ENCODE peak calls at places on chromosomes 1 and 21, in seven cellular contexts. One of them, this sample, is unnamed.

GRCh38 chr21:44427241-44428120 is 27.8 kb upstream of the LRRC3 start:
- DNase-seq in AG09309: no peak
- DNase-seq in upper lobe of left lung: peak
- DNase-seq in A549: no peak
- DNase-seq in neural crest cell: no peak
- DNase-seq in pancreas: peak
- DNase-seq in heart left ventricle: no peak
- DNase-seq in this sample: no peak

GRCh38 chr21:45318146-45318555 is 30.5 kb upstream of the POFUT2 start:
- DNase-seq in neural crest cell: no peak
- DNase-seq in AG09309: no peak
- DNase-seq in A549: no peak
- DNase-seq in pancreas: peak
- DNase-seq in heart left ventricle: no peak
- DNase-seq in upper lobe of left lung: no peak
- DNase-seq in this sample: no peak

GRCh38 chr1:26459573-26460031 is 12.6 kb upstream of the HMGN2 start:
- DNase-seq in AG09309: no peak
- DNase-seq in heart left ventricle: peak
- DNase-seq in pancreas: no peak
- DNase-seq in A549: no peak
- DNase-seq in upper lobe of left lung: no peak
- DNase-seq in neural crest cell: no peak
- DNase-seq in this sample: no peak

GRCh38 chr1:29671957-29672356 is 435.6 kb downstream of the PTPRU start:
- DNase-seq in neural crest cell: no peak
- DNase-seq in A549: no peak
- DNase-seq in pancreas: no peak
- DNase-seq in heart left ventricle: no peak
- DNase-seq in upper lobe of left lung: peak
- DNase-seq in AG09309: no peak
- DNase-seq in this sample: no peak

GRCh38 chr1:211259596-211260126 is 495 bp downstream of the RCOR3 start:
- DNase-seq in neural crest cell: no peak
- DNase-seq in upper lobe of left lung: peak
- DNase-seq in AG09309: no peak
- DNase-seq in A549: peak
- DNase-seq in pancreas: peak
- DNase-seq in heart left ventricle: peak
- DNase-seq in this sample: no peak

GRCh38 chr1:58932820-58933598 is 149.2 kb upstream of the JUN start:
- DNase-seq in AG09309: peak
- DNase-seq in heart left ventricle: no peak
- DNase-seq in neural crest cell: no peak
- DNase-seq in pancreas: peak
- DNase-seq in upper lobe of left lung: peak
- DNase-seq in A549: peak
- DNase-seq in this sample: no peak

GRCh38 chr1:110778821-110779220 is 94.1 kb upstream of the CD53 start:
- DNase-seq in neural crest cell: no peak
- DNase-seq in pancreas: no peak
- DNase-seq in upper lobe of left lung: no peak
- DNase-seq in AG09309: no peak
- DNase-seq in heart left ventricle: no peak
- DNase-seq in A549: no peak
- DNase-seq in this sample: no peak

GRCh38 chr1:165408518-165408917 is 36.4 kb downstream of the RXRG start:
- DNase-seq in heart left ventricle: peak
- DNase-seq in AG09309: no peak
- DNase-seq in pancreas: no peak
- DNase-seq in neural crest cell: peak
- DNase-seq in upper lobe of left lung: peak
- DNase-seq in A549: peak
- DNase-seq in this sample: no peak

GRCh38 chr1:241460098-241460873 is 59.3 kb downstream of the FH start:
- DNase-seq in AG09309: no peak
- DNase-seq in upper lobe of left lung: no peak
- DNase-seq in neural crest cell: no peak
- DNase-seq in pancreas: no peak
- DNase-seq in A549: no peak
- DNase-seq in heart left ventricle: no peak
- DNase-seq in this sample: no peak

GRCh38 chr21:46634966-46635323 is 529 bp upstream of the PRMT2 start:
- DNase-seq in A549: peak
- DNase-seq in heart left ventricle: peak
- DNase-seq in AG09309: peak
- DNase-seq in upper lobe of left lung: peak
- DNase-seq in neural crest cell: no peak
- DNase-seq in pancreas: peak
- DNase-seq in this sample: no peak

GRCh38 chr1:37420461-37420860 is 53.9 kb upstream of the ZC3H12A start:
- DNase-seq in AG09309: no peak
- DNase-seq in upper lobe of left lung: no peak
- DNase-seq in pancreas: no peak
- DNase-seq in neural crest cell: no peak
- DNase-seq in A549: no peak
- DNase-seq in heart left ventricle: no peak
- DNase-seq in this sample: no peak

GRCh38 chr1:66929999-66930822 is 5.4 kb downstream of the MIER1 start:
- DNase-seq in A549: peak
- DNase-seq in upper lobe of left lung: peak
- DNase-seq in AG09309: peak
- DNase-seq in pancreas: peak
- DNase-seq in heart left ventricle: peak
- DNase-seq in neural crest cell: peak
- DNase-seq in this sample: peak
- TF ChIP-seq CTCF in A549: no peak
- TF ChIP-seq CTCF in upper lobe of left lung: peak
- TF ChIP-seq CTCF in AG09309: peak
- TF ChIP-seq CTCF in pancreas: peak
- TF ChIP-seq CTCF in heart left ventricle: peak
- TF ChIP-seq CTCF in neural crest cell: peak
- TF ChIP-seq CTCF in this sample: no peak

GRCh38 chr1:98054367-98054701 is 133.5 kb upstream of the DPYD start:
- DNase-seq in pancreas: no peak
- DNase-seq in neural crest cell: no peak
- DNase-seq in A549: no peak
- DNase-seq in AG09309: no peak
- DNase-seq in upper lobe of left lung: no peak
- DNase-seq in heart left ventricle: no peak
- DNase-seq in this sample: no peak
- TF ChIP-seq CTCF in pancreas: no peak
- TF ChIP-seq CTCF in neural crest cell: no peak
- TF ChIP-seq CTCF in A549: no peak
- TF ChIP-seq CTCF in AG09309: no peak
- TF ChIP-seq CTCF in upper lobe of left lung: no peak
- TF ChIP-seq CTCF in heart left ventricle: peak
- TF ChIP-seq CTCF in this sample: peak

DNA sequence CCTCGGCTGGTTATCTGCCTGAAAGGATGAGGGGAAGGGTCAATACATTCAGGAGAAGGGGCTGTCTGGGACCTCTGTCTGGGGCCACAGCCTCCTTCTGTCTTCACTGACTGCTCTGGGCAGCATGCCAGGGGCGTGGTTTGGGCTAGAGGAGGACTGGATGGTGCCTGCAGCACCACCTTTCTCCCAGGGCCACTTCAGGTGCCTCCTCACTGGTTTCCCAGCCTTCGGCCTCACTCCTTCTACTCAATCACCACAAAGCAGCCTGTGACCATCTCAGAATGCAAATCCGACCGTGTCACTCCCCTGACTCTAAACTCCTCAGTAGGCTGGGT is 49.9 kb upstream of the ECE1 start:
- DNase-seq in AG09309: no peak
- DNase-seq in neural crest cell: no peak
- DNase-seq in pancreas: peak
- DNase-seq in upper lobe of left lung: peak
- DNase-seq in heart left ventricle: no peak
- DNase-seq in A549: no peak
- DNase-seq in this sample: no peak
- TF ChIP-seq CTCF in AG09309: no peak
- TF ChIP-seq CTCF in neural crest cell: no peak
- TF ChIP-seq CTCF in pancreas: no peak
- TF ChIP-seq CTCF in upper lobe of left lung: no peak
- TF ChIP-seq CTCF in heart left ventricle: no peak
- TF ChIP-seq CTCF in A549: no peak
- TF ChIP-seq CTCF in this sample: no peak

DNA sequence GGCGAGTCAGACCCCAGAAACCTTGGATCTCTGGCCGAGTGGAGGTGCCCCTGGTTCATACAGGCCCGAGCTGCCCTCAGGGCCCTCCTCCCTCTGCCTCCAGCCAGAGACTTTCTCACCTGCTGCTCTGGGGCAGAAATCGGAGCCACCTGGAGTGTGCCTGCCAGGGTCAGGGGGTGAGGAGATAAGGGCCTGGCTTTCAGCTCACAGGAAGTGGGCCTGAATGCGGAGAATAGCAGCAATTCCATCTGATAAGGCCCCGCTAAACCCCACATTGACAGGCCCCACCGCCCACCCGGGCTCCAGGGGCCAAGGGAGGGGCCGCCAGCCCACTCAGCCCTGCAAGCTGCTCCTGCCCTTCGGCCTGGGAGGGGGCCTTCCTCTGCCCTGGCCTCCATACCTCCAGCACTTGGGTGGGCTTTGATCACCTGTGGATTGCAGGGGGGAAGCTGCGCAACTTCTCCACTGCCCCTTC is 123.7 kb upstream of the ARHGEF16 start:
- DNase-seq in heart left ventricle: no peak
- DNase-seq in neural crest cell: no peak
- DNase-seq in pancreas: no peak
- DNase-seq in upper lobe of left lung: no peak
- DNase-seq in AG09309: no peak
- DNase-seq in A549: no peak
- DNase-seq in this sample: no peak
- TF ChIP-seq CTCF in heart left ventricle: no peak
- TF ChIP-seq CTCF in neural crest cell: no peak
- TF ChIP-seq CTCF in pancreas: no peak
- TF ChIP-seq CTCF in upper lobe of left lung: no peak
- TF ChIP-seq CTCF in AG09309: no peak
- TF ChIP-seq CTCF in A549: no peak
- TF ChIP-seq CTCF in this sample: no peak

GRCh38 chr1:242842094-242842493 is 317.6 kb upstream of the PLD5 start:
- DNase-seq in heart left ventricle: no peak
- DNase-seq in AG09309: no peak
- DNase-seq in pancreas: no peak
- DNase-seq in upper lobe of left lung: no peak
- DNase-seq in A549: no peak
- DNase-seq in neural crest cell: no peak
- DNase-seq in this sample: no peak
- TF ChIP-seq CTCF in heart left ventricle: no peak
- TF ChIP-seq CTCF in AG09309: no peak
- TF ChIP-seq CTCF in pancreas: no peak
- TF ChIP-seq CTCF in upper lobe of left lung: no peak
- TF ChIP-seq CTCF in A549: peak
- TF ChIP-seq CTCF in neural crest cell: no peak
- TF ChIP-seq CTCF in this sample: no peak

GRCh38 chr1:62746809-62747138 is 37.2 kb upstream of the ATG4C start:
- DNase-seq in upper lobe of left lung: no peak
- DNase-seq in pancreas: no peak
- DNase-seq in AG09309: no peak
- DNase-seq in A549: no peak
- DNase-seq in neural crest cell: no peak
- DNase-seq in heart left ventricle: no peak
- DNase-seq in this sample: no peak
- TF ChIP-seq CTCF in upper lobe of left lung: no peak
- TF ChIP-seq CTCF in pancreas: no peak
- TF ChIP-seq CTCF in AG09309: no peak
- TF ChIP-seq CTCF in A549: no peak
- TF ChIP-seq CTCF in neural crest cell: no peak
- TF ChIP-seq CTCF in heart left ventricle: no peak
- TF ChIP-seq CTCF in this sample: peak

DNA sequence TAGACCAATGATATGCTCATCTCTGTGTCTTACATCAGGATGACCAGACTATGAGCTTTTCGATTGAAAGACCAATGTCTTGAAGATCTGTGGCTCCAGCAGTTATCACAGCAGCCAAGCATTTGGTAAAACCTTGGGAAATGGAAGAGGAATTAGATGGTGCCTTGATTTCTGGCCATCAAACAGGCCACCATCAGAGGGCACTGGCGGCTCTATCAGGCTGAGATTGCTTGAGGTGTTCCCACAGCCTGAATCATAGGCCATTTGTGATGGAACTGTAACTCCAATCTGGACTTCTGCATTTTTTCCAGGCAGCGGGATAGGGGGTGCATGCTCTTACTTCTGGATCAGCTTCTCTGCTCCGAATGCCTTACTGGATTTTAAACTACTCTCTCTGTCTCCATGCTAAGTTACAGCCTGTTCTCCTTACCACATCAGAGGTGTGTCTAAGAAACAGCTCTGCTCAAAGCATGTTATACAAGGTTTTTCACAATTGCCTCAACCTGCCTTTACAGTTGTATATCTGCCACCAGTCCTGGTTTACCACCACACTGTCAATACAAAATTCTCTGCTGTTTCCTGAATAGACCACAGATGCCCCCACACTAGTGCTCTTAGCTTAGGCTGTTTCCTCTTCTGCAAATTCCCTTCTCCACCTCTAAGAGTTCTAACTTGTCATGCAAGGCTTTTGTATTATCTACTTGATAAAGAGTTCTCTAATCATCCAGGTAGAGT is 180.9 kb downstream of the PTGER3 start:
- DNase-seq in neural crest cell: no peak
- DNase-seq in AG09309: no peak
- DNase-seq in pancreas: no peak
- DNase-seq in upper lobe of left lung: no peak
- DNase-seq in heart left ventricle: no peak
- DNase-seq in A549: no peak
- DNase-seq in this sample: no peak
- TF ChIP-seq CTCF in neural crest cell: no peak
- TF ChIP-seq CTCF in AG09309: peak
- TF ChIP-seq CTCF in pancreas: no peak
- TF ChIP-seq CTCF in upper lobe of left lung: no peak
- TF ChIP-seq CTCF in heart left ventricle: no peak
- TF ChIP-seq CTCF in A549: no peak
- TF ChIP-seq CTCF in this sample: no peak

GRCh38 chr1:6485140-6485936 is 6.1 kb downstream of the PLEKHG5 start:
- DNase-seq in heart left ventricle: no peak
- DNase-seq in A549: no peak
- DNase-seq in AG09309: no peak
- DNase-seq in upper lobe of left lung: no peak
- DNase-seq in pancreas: no peak
- DNase-seq in neural crest cell: no peak
- DNase-seq in this sample: no peak

GRCh38 chr1:6481820-6482471 is 9.5 kb downstream of the PLEKHG5 start:
- DNase-seq in neural crest cell: no peak
- DNase-seq in heart left ventricle: no peak
- DNase-seq in A549: no peak
- DNase-seq in upper lobe of left lung: no peak
- DNase-seq in AG09309: no peak
- DNase-seq in pancreas: no peak
- DNase-seq in this sample: no peak

GRCh38 chr1:6484826-6485139 is 6.7 kb downstream of the PLEKHG5 start:
- DNase-seq in pancreas: no peak
- DNase-seq in AG09309: no peak
- DNase-seq in heart left ventricle: no peak
- DNase-seq in neural crest cell: no peak
- DNase-seq in A549: no peak
- DNase-seq in upper lobe of left lung: no peak
- DNase-seq in this sample: no peak

GRCh38 chr1:6483761-6484117 is 7.7 kb downstream of the PLEKHG5 start:
- DNase-seq in upper lobe of left lung: no peak
- DNase-seq in A549: no peak
- DNase-seq in AG09309: no peak
- DNase-seq in pancreas: no peak
- DNase-seq in heart left ventricle: no peak
- DNase-seq in neural crest cell: no peak
- DNase-seq in this sample: no peak

GRCh38 chr1:6483010-6483760 is 8.3 kb downstream of the PLEKHG5 start:
- DNase-seq in neural crest cell: no peak
- DNase-seq in upper lobe of left lung: peak
- DNase-seq in heart left ventricle: no peak
- DNase-seq in AG09309: no peak
- DNase-seq in pancreas: no peak
- DNase-seq in A549: no peak
- DNase-seq in this sample: no peak
- TF ChIP-seq CTCF in neural crest cell: no peak
- TF ChIP-seq CTCF in upper lobe of left lung: peak
- TF ChIP-seq CTCF in heart left ventricle: no peak
- TF ChIP-seq CTCF in AG09309: no peak
- TF ChIP-seq CTCF in pancreas: no peak
- TF ChIP-seq CTCF in A549: no peak
- TF ChIP-seq CTCF in this sample: no peak